ENCODE peak calls at places on chromosomes 16 and 17, in seven cellular contexts. One of them, this sample, is unnamed.

GRCh38 chr17:50722746-50723145 is 3.3 kb downstream of the LUC7L3 start:
- DNase-seq in AG04450: no peak
- DNase-seq in cardiac muscle cell: no peak
- DNase-seq in tibial artery: no peak
- DNase-seq in esophagus squamous epithelium: no peak
- DNase-seq in A549: no peak
- DNase-seq in dorsolateral prefrontal cortex: no peak
- DNase-seq in this sample: no peak

GRCh38 chr17:1908699-1909309 is 79.0 kb downstream of the RPA1 start:
- DNase-seq in AG04450: peak
- DNase-seq in esophagus squamous epithelium: no peak
- DNase-seq in A549: peak
- DNase-seq in cardiac muscle cell: peak
- DNase-seq in tibial artery: peak
- DNase-seq in dorsolateral prefrontal cortex: no peak
- DNase-seq in this sample: peak

GRCh38 chr16:1870365-1871082 is 1.4 kb downstream of the MEIOB start:
- DNase-seq in esophagus squamous epithelium: no peak
- DNase-seq in tibial artery: no peak
- DNase-seq in dorsolateral prefrontal cortex: no peak
- DNase-seq in AG04450: peak
- DNase-seq in A549: peak
- DNase-seq in cardiac muscle cell: peak
- DNase-seq in this sample: no peak

GRCh38 chr17:40960144-40960543 is 6.6 kb downstream of the KRT39 start:
- DNase-seq in A549: no peak
- DNase-seq in AG04450: peak
- DNase-seq in tibial artery: no peak
- DNase-seq in dorsolateral prefrontal cortex: no peak
- DNase-seq in esophagus squamous epithelium: no peak
- DNase-seq in cardiac muscle cell: peak
- DNase-seq in this sample: no peak

GRCh38 chr16:617855-618254 is 12.9 kb upstream of the WFIKKN1 start:
- DNase-seq in dorsolateral prefrontal cortex: no peak
- DNase-seq in esophagus squamous epithelium: no peak
- DNase-seq in cardiac muscle cell: no peak
- DNase-seq in tibial artery: no peak
- DNase-seq in AG04450: no peak
- DNase-seq in A549: no peak
- DNase-seq in this sample: no peak

GRCh38 chr16:72908362-72908838 is 139.5 kb downstream of the ZFHX3 start:
- DNase-seq in dorsolateral prefrontal cortex: no peak
- DNase-seq in esophagus squamous epithelium: no peak
- DNase-seq in tibial artery: peak
- DNase-seq in A549: no peak
- DNase-seq in AG04450: no peak
- DNase-seq in cardiac muscle cell: no peak
- DNase-seq in this sample: no peak

GRCh38 chr17:31825961-31826691 is 32.9 kb downstream of the COPRS start:
- DNase-seq in AG04450: no peak
- DNase-seq in dorsolateral prefrontal cortex: no peak
- DNase-seq in cardiac muscle cell: peak
- DNase-seq in esophagus squamous epithelium: no peak
- DNase-seq in tibial artery: peak
- DNase-seq in A549: no peak
- DNase-seq in this sample: no peak

GRCh38 chr16:67509016-67509415 is 19.6 kb upstream of the RIPOR1 start:
- DNase-seq in A549: no peak
- DNase-seq in AG04450: no peak
- DNase-seq in cardiac muscle cell: no peak
- DNase-seq in dorsolateral prefrontal cortex: no peak
- DNase-seq in tibial artery: no peak
- DNase-seq in esophagus squamous epithelium: no peak
- DNase-seq in this sample: no peak

DNA sequence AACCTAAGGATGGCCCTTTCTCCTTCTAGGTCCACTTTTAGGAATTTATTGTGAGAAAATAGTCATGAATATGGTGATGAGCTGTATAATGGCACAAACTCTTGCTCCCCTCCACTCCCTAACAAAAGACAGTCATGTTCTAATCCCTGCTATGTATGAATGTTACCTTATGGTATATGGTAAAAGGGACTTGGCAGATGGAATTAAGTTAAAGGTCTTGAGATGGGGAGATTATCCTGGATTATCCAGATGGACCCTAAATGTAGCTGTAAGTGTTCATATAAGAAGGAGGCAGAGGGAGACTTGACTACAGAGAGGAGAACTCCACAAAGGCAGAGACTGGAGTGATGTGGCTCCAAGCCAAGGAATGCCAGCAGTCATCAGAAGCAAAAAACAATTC is 296.1 kb downstream of the SOX9 start:
- DNase-seq in A549: no peak
- DNase-seq in dorsolateral prefrontal cortex: no peak
- DNase-seq in AG04450: no peak
- DNase-seq in esophagus squamous epithelium: no peak
- DNase-seq in tibial artery: no peak
- DNase-seq in cardiac muscle cell: no peak
- DNase-seq in this sample: no peak
- H3K27ac ChIP-seq in A549: peak
- H3K27ac ChIP-seq in dorsolateral prefrontal cortex: no peak
- H3K27ac ChIP-seq in AG04450: no peak
- H3K27ac ChIP-seq in esophagus squamous epithelium: no peak
- H3K27ac ChIP-seq in tibial artery: no peak
- H3K27ac ChIP-seq in cardiac muscle cell: no peak
- H3K27ac ChIP-seq in this sample: no peak

GRCh38 chr17:68539536-68540469 is 27.6 kb downstream of the PRKAR1A start:
- DNase-seq in esophagus squamous epithelium: no peak
- DNase-seq in AG04450: no peak
- DNase-seq in A549: peak
- DNase-seq in dorsolateral prefrontal cortex: no peak
- DNase-seq in tibial artery: no peak
- DNase-seq in cardiac muscle cell: peak
- DNase-seq in this sample: peak
- TF ChIP-seq CTCF in esophagus squamous epithelium: peak
- TF ChIP-seq CTCF in AG04450: peak
- TF ChIP-seq CTCF in A549: no peak
- TF ChIP-seq CTCF in dorsolateral prefrontal cortex: peak
- TF ChIP-seq CTCF in tibial artery: no peak
- TF ChIP-seq CTCF in cardiac muscle cell: peak
- TF ChIP-seq CTCF in this sample: peak

GRCh38 chr17:4887581-4887980 is 11.8 kb upstream of the C17orf107 start:
- DNase-seq in cardiac muscle cell: no peak
- DNase-seq in AG04450: no peak
- DNase-seq in esophagus squamous epithelium: no peak
- DNase-seq in tibial artery: no peak
- DNase-seq in A549: no peak
- DNase-seq in dorsolateral prefrontal cortex: no peak
- DNase-seq in this sample: no peak
- H3K27ac ChIP-seq in cardiac muscle cell: no peak
- H3K27ac ChIP-seq in AG04450: no peak
- H3K27ac ChIP-seq in esophagus squamous epithelium: no peak
- H3K27ac ChIP-seq in tibial artery: no peak
- H3K27ac ChIP-seq in A549: no peak
- H3K27ac ChIP-seq in dorsolateral prefrontal cortex: peak
- H3K27ac ChIP-seq in this sample: no peak

DNA sequence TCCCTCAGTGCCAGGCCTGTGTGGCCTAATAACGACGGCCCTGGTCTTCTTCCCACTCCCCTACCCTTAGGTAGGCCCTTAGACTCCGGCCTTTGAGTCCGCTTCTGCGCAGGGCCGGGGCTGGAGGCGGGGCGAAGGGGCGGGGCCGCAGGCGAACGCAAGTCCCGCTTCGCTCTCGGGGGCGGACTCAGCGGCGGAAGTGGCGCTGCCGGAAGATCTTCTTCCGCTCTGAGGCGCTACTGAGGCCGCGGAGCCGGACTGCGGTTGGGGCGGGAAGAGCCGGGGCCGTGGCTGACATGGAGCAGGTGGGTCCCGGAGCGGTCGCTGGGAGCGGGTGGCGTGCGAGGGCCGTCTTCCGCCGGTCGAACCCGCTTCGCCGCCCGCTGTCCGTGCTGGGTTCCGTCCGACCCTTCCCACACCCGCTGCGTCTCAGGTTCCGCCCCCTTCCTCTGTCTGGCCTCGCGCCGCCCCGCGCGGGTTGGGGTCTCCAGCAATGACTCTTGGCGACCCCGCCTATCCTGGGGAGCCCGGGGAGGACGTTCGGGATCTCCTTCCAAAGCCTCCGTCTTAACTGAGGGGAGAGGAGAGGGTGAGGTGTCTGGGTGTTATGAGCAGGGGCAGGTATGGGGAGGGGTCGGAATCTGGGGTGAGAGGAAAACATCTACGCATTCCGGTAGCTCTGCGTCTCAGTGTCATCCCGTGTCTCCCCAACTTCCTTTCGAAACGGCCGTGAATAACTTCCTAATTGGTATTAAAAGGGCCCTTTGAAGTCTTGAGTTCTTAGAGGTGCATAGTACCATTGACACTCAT is at the start of gene STARD3:
- DNase-seq in dorsolateral prefrontal cortex: peak
- DNase-seq in tibial artery: peak
- DNase-seq in AG04450: peak
- DNase-seq in esophagus squamous epithelium: peak
- DNase-seq in cardiac muscle cell: peak
- DNase-seq in A549: peak
- DNase-seq in this sample: peak
- TF ChIP-seq CTCF in dorsolateral prefrontal cortex: peak
- TF ChIP-seq CTCF in tibial artery: no peak
- TF ChIP-seq CTCF in AG04450: peak
- TF ChIP-seq CTCF in esophagus squamous epithelium: no peak
- TF ChIP-seq CTCF in cardiac muscle cell: no peak
- TF ChIP-seq CTCF in A549: peak
- TF ChIP-seq CTCF in this sample: peak